ENCODE peak calls at places on chromosomes 13 and 19, in six cellular contexts. J is GM12878, X is K562, D is HCT116, M is HepG2, P is upper lobe of left lung. S is an unnamed sample.
A peak's percentile ranks its signal among the peaks of the same experiment; 100 is the strongest.

GRCh38 chr19:35555301-35556005 is 8.0 kb downstream of the ATP4A start:
- ATAC-seq in J (peak; percentile 46), X (peak; percentile 35), D (peak; percentile 55), M (peak; percentile 62), P (no peak), S (no peak)

GRCh38 chr19:55390461-55390880 is 4.7 kb downstream of the RPL28 start:
- ATAC-seq in J (no peak), X (peak; percentile 59), D (peak; percentile 13), M (no peak), P (no peak), S (no peak)

GRCh38 chr19:50341091-50341564 is 12.0 kb upstream of the KCNC3 start:
- ATAC-seq in J (peak; percentile 78), X (no peak), D (no peak), M (no peak), P (no peak), S (peak; percentile 25)

GRCh38 chr19:38550376-38550775 is 67.4 kb downstream of the MAP4K1 start:
- ATAC-seq in J (no peak), X (no peak), D (no peak), M (no peak), P (no peak), S (no peak)

GRCh38 chr19:47106819-47107200 is 6.8 kb downstream of the ZC3H4 start:
- ATAC-seq in J (no peak), X (peak; percentile 14), D (no peak), M (peak; percentile 35), P (no peak), S (no peak)

GRCh38 chr13:95530178-95530577 is 22.3 kb upstream of the CLDN10 start:
- ATAC-seq in J (no peak), X (no peak), D (no peak), M (peak; percentile 41), P (peak; percentile 78), S (no peak)

GRCh38 chr13:105814902-105815250 is 720.6 kb downstream of the EFNB2 start:
- ATAC-seq in J (no peak), X (no peak), D (no peak), M (no peak), P (no peak), S (no peak)

GRCh38 chr19:5790573-5791520 is at the start of gene DUS3L:
- ATAC-seq in J (peak; percentile 99), X (peak; percentile 97), D (peak; percentile 91), M (peak; percentile 97), P (peak; percentile 99), S (peak; percentile 97)

GRCh38 chr19:1560281-1560882 is 7.7 kb downstream of the MEX3D start:
- ATAC-seq in J (no peak), X (no peak), D (no peak), M (no peak), P (no peak), S (no peak)

GRCh38 chr19:54271106-54271505 is 9.8 kb downstream of the LILRB2 start:
- ATAC-seq in J (no peak), X (no peak), D (no peak), M (no peak), P (peak; percentile 51), S (peak; percentile 55)

GRCh38 chr13:29888306-29888705 is 37.9 kb upstream of the UBL3 start:
- ATAC-seq in J (no peak), X (no peak), D (no peak), M (no peak), P (no peak), S (peak; percentile 57)

GRCh38 chr19:38989066-38989605 is 13.6 kb upstream of the FBXO17 start:
- ATAC-seq in J (peak; percentile 45), X (peak; percentile 63), D (peak; percentile 32), M (peak; percentile 82), P (no peak), S (no peak)

GRCh38 chr19:35915508-35915907 is 7.4 kb upstream of the TYROBP start:
- ATAC-seq in J (peak; percentile 67), X (no peak), D (no peak), M (no peak), P (no peak), S (no peak)

GRCh38 chr13:40377783-40378182 is 288.7 kb downstream of the FOXO1 start:
- ATAC-seq in J (peak; percentile 52), X (no peak), D (no peak), M (no peak), P (no peak), S (no peak)

GRCh38 chr13:52387721-52388120 is 18.3 kb downstream of the THSD1 start:
- ATAC-seq in J (no peak), X (no peak), D (no peak), M (no peak), P (no peak), S (no peak)

GRCh38 chr19:871446-872265 is 12.2 kb downstream of the CFD start:
- ATAC-seq in J (no peak), X (peak; percentile 10), D (no peak), M (peak; percentile 66), P (no peak), S (no peak)

GRCh38 chr19:4065430-4066175 is 1.1 kb downstream of the ZBTB7A start:
- ATAC-seq in J (peak; percentile 70), X (peak; percentile 84), D (peak; percentile 78), M (peak; percentile 59), P (peak; percentile 94), S (peak; percentile 89)

GRCh38 chr19:4063369-4064072 is 3.2 kb downstream of the ZBTB7A start:
- ATAC-seq in J (no peak), X (no peak), D (no peak), M (no peak), P (no peak), S (no peak)

GRCh38 chr19:4066176-4066606 is 508 bp downstream of the ZBTB7A start:
- ATAC-seq in J (no peak), X (no peak), D (no peak), M (no peak), P (no peak), S (no peak)

GRCh38 chr19:4064073-4064550 is 2.6 kb downstream of the ZBTB7A start:
- ATAC-seq in J (no peak), X (peak; percentile 1), D (no peak), M (peak; percentile 0), P (no peak), S (no peak)

DNA sequence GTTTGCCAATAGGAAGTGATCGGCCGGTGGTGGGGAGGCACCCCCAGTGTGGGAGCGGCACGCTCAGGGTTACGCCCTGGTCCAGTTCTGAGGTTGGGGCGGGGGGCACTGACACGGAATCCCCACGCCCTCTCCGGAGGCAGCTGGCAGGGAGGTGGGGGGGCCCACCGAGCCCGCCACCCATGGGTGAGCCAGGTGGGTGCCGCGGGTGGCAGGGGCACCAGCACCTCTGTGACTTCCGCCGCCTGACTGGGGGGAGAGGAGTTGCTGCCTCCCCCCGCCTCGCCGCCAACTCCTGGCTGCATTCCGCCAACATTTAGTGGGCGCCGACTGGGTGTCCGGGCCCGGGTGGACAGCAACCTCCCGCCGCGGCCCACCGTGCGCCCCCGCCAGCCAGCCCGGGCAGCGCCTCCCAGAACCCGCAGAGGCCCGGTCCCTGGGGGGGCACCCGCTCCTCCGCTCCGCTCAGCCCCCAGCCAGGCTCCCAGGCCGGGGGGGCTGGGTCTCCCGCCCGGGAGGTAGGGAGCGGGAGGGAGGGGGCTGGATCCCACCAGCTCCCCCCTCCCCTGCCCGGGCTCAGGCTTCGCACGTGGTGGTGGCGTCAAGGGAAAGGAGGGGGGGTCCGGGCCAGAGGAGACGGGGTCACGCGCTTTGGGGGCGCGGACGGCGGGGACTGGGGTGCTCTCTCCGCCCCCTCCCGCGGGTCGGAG is 2.0 kb downstream of the ZBTB7A start:
- ATAC-seq in J (no peak), X (peak; percentile 5), D (no peak), M (no peak), P (no peak), S (no peak)
- TF ChIP-seq POLR2A in J (peak; percentile 71), X (peak; percentile 31), D (no peak), M (no peak), P (no peak), S (no peak)

DNA sequence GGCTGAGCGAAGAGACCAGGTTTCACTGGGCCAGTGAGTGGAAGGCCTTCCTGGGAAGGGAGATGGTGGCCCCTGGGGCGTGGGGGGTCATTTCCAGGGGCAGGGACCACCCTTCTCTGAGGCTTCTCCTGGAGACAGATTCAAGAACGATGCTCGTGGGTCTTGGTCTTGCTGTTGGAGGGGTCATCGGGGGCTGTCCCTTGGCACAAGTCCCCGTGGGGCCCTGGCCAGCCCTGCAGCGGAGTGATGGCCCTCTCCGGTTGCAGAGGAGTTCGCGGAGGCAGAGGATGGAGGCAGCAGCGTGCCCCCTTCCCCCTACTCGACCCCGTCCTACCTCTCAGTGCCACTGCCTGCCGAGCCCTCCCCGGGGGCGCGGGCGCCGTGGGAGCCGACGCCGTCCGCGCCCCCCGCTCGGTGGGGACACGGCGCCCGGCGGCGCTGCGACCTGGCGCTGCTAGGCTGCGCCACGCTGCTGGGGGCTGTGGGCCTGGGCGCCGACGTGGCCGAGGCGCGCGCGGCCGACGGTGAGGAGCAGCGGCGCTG is 4.9 kb downstream of the TTC9B start:
- ATAC-seq in J (no peak), X (no peak), D (no peak), M (no peak), P (no peak), S (no peak)
- TF ChIP-seq POLR2AphosphoS5 in J (no peak), X (no peak), D (no peak), M (no peak), P (no peak), S (no peak)

GRCh38 chr19:9584073-9584833 is at the start of gene ZNF121:
- ATAC-seq in J (peak; percentile 96), X (peak; percentile 93), D (peak; percentile 83), M (peak; percentile 91), P (peak; percentile 92), S (peak; percentile 93)
- TF ChIP-seq POLR2A in J (peak; percentile 98), X (peak; percentile 96), D (peak; percentile 56), M (peak; percentile 93), P (peak; percentile 39), S (no peak)

DNA sequence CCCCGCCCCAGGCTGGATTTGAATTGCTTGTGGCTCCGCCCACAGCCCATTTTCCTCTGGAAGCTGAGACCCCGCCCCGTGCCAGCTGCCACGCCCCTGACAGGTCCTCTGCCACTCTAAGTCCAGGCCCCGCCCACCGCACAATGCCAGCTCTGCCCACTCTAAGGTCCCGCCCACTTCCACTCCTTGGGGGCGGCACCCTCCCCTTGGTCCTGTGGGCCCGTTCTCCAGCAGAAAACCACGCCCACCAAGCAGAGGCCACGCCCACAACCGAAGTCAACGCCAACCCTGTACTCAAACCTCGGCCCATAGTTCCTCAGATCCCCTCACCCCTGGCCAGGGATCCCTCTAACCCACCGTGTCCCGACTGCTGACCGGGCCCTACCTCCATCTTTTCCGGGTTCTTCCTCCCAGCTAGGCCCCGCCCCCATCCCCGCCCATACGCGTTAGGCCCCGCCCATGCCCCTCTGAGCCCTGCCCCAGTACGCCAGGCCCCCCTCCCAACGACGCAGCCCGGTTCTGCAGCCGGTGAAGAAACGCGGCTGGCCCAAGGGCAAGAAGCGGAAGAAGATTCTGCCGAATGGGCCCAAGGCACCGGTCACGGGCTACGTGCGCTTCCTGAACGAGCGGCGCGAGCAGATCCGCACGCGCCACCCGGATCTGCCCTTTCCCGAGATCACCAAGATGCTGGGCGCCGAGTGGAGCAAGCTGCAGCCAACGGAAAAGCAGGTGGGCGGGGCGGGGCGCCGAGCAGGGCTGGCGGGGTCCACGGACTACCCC is 1.3 kb downstream of the HMG20B start:
- ATAC-seq in J (peak; percentile 59), X (peak; percentile 74), D (peak; percentile 64), M (peak; percentile 28), P (peak; percentile 86), S (no peak)
- TF ChIP-seq POLR2AphosphoS5 in J (no peak), X (no peak), D (peak; percentile 32), M (no peak), P (no peak), S (no peak)

GRCh38 chr19:3984908-3985642 is at the start of gene EEF2:
- ATAC-seq in J (peak; percentile 32), X (peak; percentile 56), D (peak; percentile 26), M (peak; percentile 31), P (peak; percentile 79), S (peak; percentile 69)
- TF ChIP-seq POLR2A in J (peak; percentile 100), X (peak; percentile 100), D (peak; percentile 99), M (peak; percentile 99), P (peak; percentile 99), S (peak; percentile 99)